ENCODE peak calls at places on chromosomes 13 and 19, in six cellular contexts. I is stimulated activated CD8-positive, alpha-beta memory T cell treated with anti-CD3 and anti-CD28 coated beads, Interleukin-4, amount 100 ng/mL, for 1 hour; H is epithelial cell of prostate; C is heart right ventricle; B is stimulated activated CD4-positive, alpha-beta T cell treated with anti-CD3 and anti-CD28 coated beads, Interleukin-2, amount 100 ng/mL, for 48 hours; X is head of caudate nucleus. T is an unnamed sample.

GRCh38 chr19:22814124-22814523 is 18.0 kb upstream of the ZNF723 start:
- DNase-seq in X (no peak), B (no peak), I (no peak), C (no peak), H (no peak), T (no peak)

GRCh38 chr19:29942404-29943261 is 594 bp downstream of the URI1 start:
- DNase-seq in B (peak; percentile 63), H (no peak), C (peak; percentile 72), X (peak; percentile 46), I (peak; percentile 28), T (peak; percentile 64)

GRCh38 chr19:30781047-30781446 is 408.9 kb downstream of the ZNF536 start:
- DNase-seq in C (no peak), B (no peak), H (no peak), I (no peak), X (no peak), T (no peak)

GRCh38 chr19:34851277-34851804 is 75.4 kb upstream of the ZNF30 start:
- DNase-seq in X (no peak), H (no peak), C (no peak), I (no peak), B (no peak), T (no peak)

GRCh38 chr13:75993823-75994222 is 357.7 kb downstream of the LMO7 start:
- DNase-seq in B (no peak), C (no peak), X (no peak), H (no peak), I (no peak), T (no peak)

GRCh38 chr19:32914879-32915278 is 45.3 kb upstream of the SLC7A9 start:
- DNase-seq in H (no peak), X (no peak), C (no peak), I (no peak), B (no peak), T (no peak)

GRCh38 chr13:100333141-100333540 is 244.2 kb downstream of the PCCA start:
- DNase-seq in X (no peak), B (no peak), H (no peak), C (no peak), I (no peak), T (no peak)

GRCh38 chr19:56508282-56508778 is 675 bp downstream of the ZNF471 start:
- DNase-seq in C (no peak), H (no peak), I (no peak), X (no peak), B (peak; percentile 0), T (no peak)

GRCh38 chr19:4571305-4571917 is 11.9 kb upstream of the SEMA6B start:
- DNase-seq in X (no peak), I (no peak), H (no peak), C (no peak), B (no peak), T (no peak)

GRCh38 chr13:40563350-40564125 is 102.9 kb downstream of the FOXO1 start:
- DNase-seq in C (no peak), H (no peak), I (no peak), B (no peak), X (peak; percentile 47), T (peak; percentile 35)

GRCh38 chr19:38213911-38214625 is 10.0 kb downstream of the DPF1 start:
- DNase-seq in C (no peak), H (no peak), I (peak; percentile 17), B (peak; percentile 62), X (peak; percentile 70), T (no peak)

GRCh38 chr13:45063261-45063870 is 56.9 kb upstream of the GTF2F2 start:
- DNase-seq in I (no peak), X (no peak), C (no peak), B (no peak), H (no peak), T (no peak)

GRCh38 chr13:99955747-99956472 is 15.7 kb downstream of the ZIC5 start:
- DNase-seq in C (no peak), H (no peak), B (no peak), I (no peak), X (no peak), T (peak; percentile 58)

GRCh38 chr13:50230365-50230978 is 215.2 kb downstream of the KCNRG start:
- DNase-seq in C (no peak), X (no peak), B (no peak), I (no peak), H (no peak), T (no peak)

GRCh38 chr19:33812388-33813330 is 16.0 kb downstream of the KCTD15 start:
- DNase-seq in H (no peak), B (no peak), C (no peak), I (no peak), X (no peak), T (no peak)

GRCh38 chr13:101398191-101398590 is 18.1 kb downstream of the NALCN start:
- DNase-seq in X (no peak), C (no peak), B (no peak), I (no peak), H (no peak), T (no peak)

GRCh38 chr13:74889321-74889720 is 592.6 kb downstream of the TBC1D4 start:
- DNase-seq in X (no peak), H (no peak), C (no peak), I (no peak), B (no peak), T (no peak)

GRCh38 chr13:41006296-41006695 is 12.8 kb downstream of the ELF1 start:
- DNase-seq in B (no peak), H (no peak), C (no peak), X (no peak), I (no peak), T (no peak)

GRCh38 chr13:62234780-62235530 is 819.3 kb upstream of the PCDH20 start:
- DNase-seq in I (no peak), X (no peak), C (no peak), B (no peak), H (no peak), T (no peak)

GRCh38 chr13:95115525-95115924 is 185.7 kb downstream of the ABCC4 start:
- DNase-seq in I (no peak), H (peak; percentile 97), B (no peak), C (no peak), X (no peak), T (no peak)

GRCh38 chr19:21020298-21021227 is at the start of gene ZNF430:
- DNase-seq in H (peak; percentile 55), B (peak; percentile 85), I (peak; percentile 84), X (peak; percentile 88), C (peak; percentile 87), T (peak; percentile 96)

T was measured in left cardiac atrium.